ENCODE peak calls at places on chromosome 22, in five cellular contexts. Z, O, D, F and L are unnamed samples.

GRCh38 chr22:27480487-27480886 is 321.1 kb downstream of the MN1 start:
- DNase-seq in Z (no peak), O (no peak), D (no peak), F (no peak), L (no peak)

GRCh38 chr22:31244044-31244942 is 32.2 kb downstream of the LIMK2 start:
- DNase-seq in Z (no peak), O (no peak), D (peak), F (no peak), L (no peak)

GRCh38 chr22:46661221-46661851 is 41.1 kb downstream of the GRAMD4 start:
- DNase-seq in Z (no peak), O (no peak), D (peak), F (no peak), L (no peak)

GRCh38 chr22:21710156-21710555 is 25.4 kb downstream of the YPEL1 start:
- DNase-seq in Z (no peak), O (no peak), D (no peak), F (no peak), L (no peak)

GRCh38 chr22:36470162-36470993 is 11.1 kb downstream of the TXN2 start:
- DNase-seq in Z (peak), O (peak), D (peak), F (peak), L (peak)

GRCh38 chr22:45292675-45293402 is 8.1 kb downstream of the UPK3A start:
- DNase-seq in Z (no peak), O (no peak), D (no peak), F (no peak), L (no peak)

GRCh38 chr22:32509045-32509444 is 34.4 kb downstream of the FBXO7 start:
- DNase-seq in Z (no peak), O (no peak), D (no peak), F (no peak), L (no peak)

GRCh38 chr22:35575116-35575748 is 34.6 kb downstream of the RASD2 start:
- DNase-seq in Z (no peak), O (no peak), D (no peak), F (peak), L (no peak)

GRCh38 chr22:28141614-28142013 is 222.6 kb upstream of the PITPNB start:
- DNase-seq in Z (no peak), O (no peak), D (peak), F (no peak), L (no peak)

GRCh38 chr22:19943665-19944026 is 2.0 kb upstream of the TXNRD2 start:
- DNase-seq in Z (peak), O (no peak), D (peak), F (no peak), L (peak)

GRCh38 chr22:25409240-25409639 is 155.2 kb upstream of the GRK3 start:
- DNase-seq in Z (no peak), O (peak), D (no peak), F (no peak), L (no peak)

GRCh38 chr22:45887202-45888131 is 89.5 kb downstream of the WNT7B start:
- DNase-seq in Z (no peak), O (peak), D (no peak), F (no peak), L (no peak)

GRCh38 chr22:29710922-29711593 is 8.7 kb upstream of the CABP7 start:
- DNase-seq in Z (no peak), O (no peak), D (no peak), F (peak), L (no peak)

GRCh38 chr22:24554316-24555159 is at the start of gene GUCD1:
- DNase-seq in Z (peak), O (no peak), D (peak), F (peak), L (no peak)

GRCh38 chr22:19523240-19524169 is 705 bp downstream of the CLDN5 start:
- DNase-seq in Z (peak), O (no peak), D (peak), F (peak), L (peak)

GRCh38 chr22:39176067-39176621 is 23.7 kb upstream of the CBX7 start:
- DNase-seq in Z (no peak), O (peak), D (peak), F (no peak), L (no peak)

GRCh38 chr22:46929689-46930225 is 167.3 kb downstream of the TBC1D22A start:
- DNase-seq in Z (no peak), O (peak), D (no peak), F (no peak), L (no peak)

GRCh38 chr22:37082251-37082650 is 27.3 kb downstream of the TMPRSS6 start:
- DNase-seq in Z (no peak), O (no peak), D (no peak), F (no peak), L (no peak)

GRCh38 chr22:27880778-27881394 is 38.2 kb downstream of the PITPNB start:
- DNase-seq in Z (peak), O (no peak), D (peak), F (peak), L (no peak)

GRCh38 chr22:45271667-45272188 is 13.0 kb upstream of the UPK3A start:
- DNase-seq in Z (no peak), O (no peak), D (peak), F (peak), L (no peak)

GRCh38 chr22:38751422-38752346 is 4.1 kb downstream of the SUN2 start:
- DNase-seq in Z (peak), O (peak), D (no peak), F (no peak), L (no peak)

GRCh38 chr22:41596776-41597634 is 7.4 kb upstream of the PMM1 start:
- DNase-seq in Z (peak), O (no peak), D (peak), F (peak), L (peak)

GRCh38 chr22:21632237-21632895 is at the start of gene CCDC116:
- DNase-seq in Z (no peak), O (no peak), D (peak), F (peak), L (peak)

GRCh38 chr22:38864361-38865191 is 7.4 kb downstream of the CBX6 start:
- DNase-seq in Z (no peak), O (no peak), D (no peak), F (no peak), L (no peak)

GRCh38 chr22:26536762-26537134 is 24.5 kb upstream of the TFIP11 start:
- DNase-seq in Z (no peak), O (no peak), D (no peak), F (no peak), L (no peak)

GRCh38 chr22:39215430-39216142 is 29.2 kb downstream of the PDGFB start:
- DNase-seq in Z (no peak), O (peak), D (no peak), F (peak), L (peak)

GRCh38 chr22:33922268-33922667 is 2.0 kb upstream of the LARGE1 start:
- DNase-seq in Z (no peak), O (peak), D (peak), F (peak), L (peak)

GRCh38 chr22:22422629-22423112 is 85.9 kb downstream of the ZNF280B start:
- DNase-seq in Z (peak), O (peak), D (peak), F (peak), L (peak)

GRCh38 chr22:37401401-37401859 is 25.8 kb downstream of the ELFN2 start:
- DNase-seq in Z (no peak), O (no peak), D (no peak), F (no peak), L (no peak)

GRCh38 chr22:26681395-26681821 is 24.0 kb downstream of the MIAT start:
- DNase-seq in Z (no peak), O (no peak), D (peak), F (no peak), L (no peak)

GRCh38 chr22:23384451-23384850 is 195.6 kb downstream of the IGLL1 start:
- DNase-seq in Z (no peak), O (no peak), D (no peak), F (no peak), L (no peak)

GRCh38 chr22:20268350-20269012 is 363 bp upstream of the RTN4R start:
- DNase-seq in Z (peak), O (no peak), D (peak), F (peak), L (peak)

GRCh38 chr22:48663297-48663696 is 1164.4 kb downstream of the BRD1 start:
- DNase-seq in Z (no peak), O (no peak), D (no peak), F (peak), L (no peak)

GRCh38 chr22:49334589-49334873 is 493.1 kb downstream of the BRD1 start:
- DNase-seq in Z (no peak), O (no peak), D (no peak), F (no peak), L (no peak)

GRCh38 chr22:19056951-19057401 is 65.2 kb downstream of the DGCR2 start:
- DNase-seq in Z (no peak), O (peak), D (no peak), F (no peak), L (peak)

GRCh38 chr22:41524809-41525449 is 19.3 kb downstream of the POLR3H start:
- DNase-seq in Z (peak), O (no peak), D (no peak), F (peak), L (no peak)

GRCh38 chr22:33022231-33022630 is 36.0 kb downstream of the SYN3 start:
- DNase-seq in Z (no peak), O (peak), D (no peak), F (no peak), L (no peak)